ENCODE peak calls at places on chromosomes 4 and X, in four cellular contexts. One of them, this sample, is unnamed.

GRCh38 chrX:97672138-97672537 is 788.4 kb downstream of the RPA4 start:
- DNase-seq in breast epithelium: no peak
- DNase-seq in WTC11: no peak
- DNase-seq in stimulated activated CD8-positive, alpha-beta memory T cell treated with anti-CD3 and anti-CD28 coated beads, Interleukin-7, amount 100 ng/mL, for 4 hours: no peak
- DNase-seq in this sample: peak

GRCh38 chr4:99305638-99306380 is 15.0 kb upstream of the ADH1A start:
- DNase-seq in WTC11: no peak
- DNase-seq in stimulated activated CD8-positive, alpha-beta memory T cell treated with anti-CD3 and anti-CD28 coated beads, Interleukin-7, amount 100 ng/mL, for 4 hours: no peak
- DNase-seq in breast epithelium: no peak
- DNase-seq in this sample: no peak

GRCh38 chrX:96126182-96126581 is 558.5 kb upstream of the DIAPH2 start:
- DNase-seq in WTC11: no peak
- DNase-seq in stimulated activated CD8-positive, alpha-beta memory T cell treated with anti-CD3 and anti-CD28 coated beads, Interleukin-7, amount 100 ng/mL, for 4 hours: no peak
- DNase-seq in breast epithelium: no peak
- DNase-seq in this sample: no peak

GRCh38 chr4:175884048-175884447 is 72.0 kb upstream of the GPM6A start:
- DNase-seq in WTC11: no peak
- DNase-seq in breast epithelium: no peak
- DNase-seq in stimulated activated CD8-positive, alpha-beta memory T cell treated with anti-CD3 and anti-CD28 coated beads, Interleukin-7, amount 100 ng/mL, for 4 hours: no peak
- DNase-seq in this sample: no peak

GRCh38 chr4:1290165-1290977 is 680 bp downstream of the MAEA start:
- DNase-seq in breast epithelium: no peak
- DNase-seq in WTC11: no peak
- DNase-seq in stimulated activated CD8-positive, alpha-beta memory T cell treated with anti-CD3 and anti-CD28 coated beads, Interleukin-7, amount 100 ng/mL, for 4 hours: no peak
- DNase-seq in this sample: no peak

GRCh38 chr4:14994242-14994641 is 8.0 kb upstream of the CPEB2 start:
- DNase-seq in stimulated activated CD8-positive, alpha-beta memory T cell treated with anti-CD3 and anti-CD28 coated beads, Interleukin-7, amount 100 ng/mL, for 4 hours: no peak
- DNase-seq in breast epithelium: no peak
- DNase-seq in WTC11: no peak
- DNase-seq in this sample: no peak

GRCh38 chr4:2858451-2859217 is 15.0 kb downstream of the ADD1 start:
- DNase-seq in stimulated activated CD8-positive, alpha-beta memory T cell treated with anti-CD3 and anti-CD28 coated beads, Interleukin-7, amount 100 ng/mL, for 4 hours: no peak
- DNase-seq in WTC11: no peak
- DNase-seq in breast epithelium: no peak
- DNase-seq in this sample: no peak

GRCh38 chr4:101184668-101185067 is 162.7 kb downstream of the PPP3CA start:
- DNase-seq in stimulated activated CD8-positive, alpha-beta memory T cell treated with anti-CD3 and anti-CD28 coated beads, Interleukin-7, amount 100 ng/mL, for 4 hours: no peak
- DNase-seq in breast epithelium: no peak
- DNase-seq in WTC11: no peak
- DNase-seq in this sample: no peak

GRCh38 chr4:140152015-140152703 is 1.8 kb downstream of the MAML3 start:
- DNase-seq in stimulated activated CD8-positive, alpha-beta memory T cell treated with anti-CD3 and anti-CD28 coated beads, Interleukin-7, amount 100 ng/mL, for 4 hours: peak
- DNase-seq in WTC11: peak
- DNase-seq in breast epithelium: peak
- DNase-seq in this sample: no peak

GRCh38 chr4:48633657-48634056 is 143.6 kb downstream of the ZAR1 start:
- DNase-seq in breast epithelium: no peak
- DNase-seq in stimulated activated CD8-positive, alpha-beta memory T cell treated with anti-CD3 and anti-CD28 coated beads, Interleukin-7, amount 100 ng/mL, for 4 hours: no peak
- DNase-seq in WTC11: no peak
- DNase-seq in this sample: peak

GRCh38 chr4:26235500-26235899 is 85.3 kb upstream of the RBPJ start:
- DNase-seq in breast epithelium: no peak
- DNase-seq in stimulated activated CD8-positive, alpha-beta memory T cell treated with anti-CD3 and anti-CD28 coated beads, Interleukin-7, amount 100 ng/mL, for 4 hours: no peak
- DNase-seq in WTC11: no peak
- DNase-seq in this sample: no peak

GRCh38 chr4:85953651-85954018 is 406.2 kb downstream of the MAPK10 start:
- DNase-seq in stimulated activated CD8-positive, alpha-beta memory T cell treated with anti-CD3 and anti-CD28 coated beads, Interleukin-7, amount 100 ng/mL, for 4 hours: no peak
- DNase-seq in WTC11: no peak
- DNase-seq in breast epithelium: no peak
- DNase-seq in this sample: no peak

GRCh38 chrX:143664302-143664701 is 28.4 kb upstream of the SLITRK4 start:
- DNase-seq in breast epithelium: no peak
- DNase-seq in WTC11: no peak
- DNase-seq in stimulated activated CD8-positive, alpha-beta memory T cell treated with anti-CD3 and anti-CD28 coated beads, Interleukin-7, amount 100 ng/mL, for 4 hours: no peak
- DNase-seq in this sample: peak

GRCh38 chr4:151600432-151600831 is 160.4 kb downstream of the GATB start:
- DNase-seq in WTC11: no peak
- DNase-seq in breast epithelium: no peak
- DNase-seq in stimulated activated CD8-positive, alpha-beta memory T cell treated with anti-CD3 and anti-CD28 coated beads, Interleukin-7, amount 100 ng/mL, for 4 hours: no peak
- DNase-seq in this sample: no peak

GRCh38 chr4:145882594-145882993 is 56.0 kb downstream of the ZNF827 start:
- DNase-seq in stimulated activated CD8-positive, alpha-beta memory T cell treated with anti-CD3 and anti-CD28 coated beads, Interleukin-7, amount 100 ng/mL, for 4 hours: no peak
- DNase-seq in breast epithelium: no peak
- DNase-seq in WTC11: no peak
- DNase-seq in this sample: no peak

GRCh38 chr4:183124228-183124627 is 25.2 kb downstream of the WWC2 start:
- DNase-seq in WTC11: no peak
- DNase-seq in stimulated activated CD8-positive, alpha-beta memory T cell treated with anti-CD3 and anti-CD28 coated beads, Interleukin-7, amount 100 ng/mL, for 4 hours: no peak
- DNase-seq in breast epithelium: no peak
- DNase-seq in this sample: no peak

GRCh38 chrX:8743126-8743732 is 11.3 kb upstream of the ANOS1 start:
- DNase-seq in stimulated activated CD8-positive, alpha-beta memory T cell treated with anti-CD3 and anti-CD28 coated beads, Interleukin-7, amount 100 ng/mL, for 4 hours: peak
- DNase-seq in WTC11: peak
- DNase-seq in breast epithelium: no peak
- DNase-seq in this sample: peak

GRCh38 chr4:54403700-54404453 is 174.8 kb downstream of the PDGFRA start:
- DNase-seq in WTC11: no peak
- DNase-seq in breast epithelium: no peak
- DNase-seq in stimulated activated CD8-positive, alpha-beta memory T cell treated with anti-CD3 and anti-CD28 coated beads, Interleukin-7, amount 100 ng/mL, for 4 hours: no peak
- DNase-seq in this sample: no peak

This sample was measured in HAP-1.